ENCODE peak calls at places on chromosomes 4 and X, in ten cellular contexts. S is upper lobe of right lung, J is left ventricle myocardium inferior, B is AG09309, Q is endothelial cell of umbilical vein, C is cardiac fibroblast, Y is A549, N is ovary, R is K562, I is HCT116. D is an unnamed sample.

GRCh38 chrX:4830880-4831557 is 1117.6 kb upstream of the PRKX start:
- DNase-seq in S (no peak), J (no peak), B (no peak), Q (no peak), C (no peak), Y (peak), N (no peak), R (no peak), I (no peak), D (no peak)

GRCh38 chrX:154980330-154981115 is 42.0 kb downstream of the F8 start:
- DNase-seq in S (peak), J (peak), B (peak), Q (peak), C (peak), Y (peak), N (peak), R (peak), I (peak), D (peak)

GRCh38 chr4:25172964-25173917 is 13.0 kb upstream of the SEPSECS start:
- DNase-seq in S (no peak), J (no peak), B (peak), Q (peak), C (peak), Y (peak), N (no peak), R (peak), I (peak), D (peak)

GRCh38 chrX:53544936-53545335 is 110.8 kb upstream of the HSD17B10 start:
- DNase-seq in S (no peak), J (no peak), B (no peak), Q (no peak), C (no peak), Y (no peak), N (no peak), R (no peak), I (no peak), D (no peak)

GRCh38 chr4:108683479-108683878 is 33.1 kb downstream of the OSTC start:
- DNase-seq in S (no peak), J (no peak), B (no peak), Q (peak), C (peak), Y (peak), N (no peak), R (no peak), I (peak), D (no peak)

GRCh38 chr4:2058264-2059033 is 678 bp upstream of the NAT8L start:
- DNase-seq in S (no peak), J (peak), B (no peak), Q (no peak), C (no peak), Y (no peak), N (peak), R (peak), I (no peak), D (no peak)

GRCh38 chr4:141142423-141142822 is 9.2 kb upstream of the RNF150 start:
- DNase-seq in S (no peak), J (no peak), B (no peak), Q (no peak), C (peak), Y (no peak), N (no peak), R (no peak), I (no peak), D (no peak)

GRCh38 chr4:153466637-153467153 is 535 bp downstream of the TMEM131L start:
- DNase-seq in S (peak), J (no peak), B (no peak), Q (no peak), C (no peak), Y (no peak), N (peak), R (no peak), I (no peak), D (no peak)

GRCh38 chr4:15455290-15455689 is 14.4 kb upstream of the CC2D2A start:
- DNase-seq in S (no peak), J (peak), B (peak), Q (no peak), C (peak), Y (no peak), N (no peak), R (no peak), I (no peak), D (peak)

GRCh38 chr4:5815641-5816040 is 77.2 kb downstream of the CRMP1 start:
- DNase-seq in S (peak), J (no peak), B (no peak), Q (no peak), C (no peak), Y (no peak), N (no peak), R (no peak), I (no peak), D (peak)

GRCh38 chrX:32524385-32524784 is 687.0 kb downstream of the DMD start:
- DNase-seq in S (no peak), J (no peak), B (no peak), Q (no peak), C (no peak), Y (no peak), N (no peak), R (no peak), I (no peak), D (no peak)

GRCh38 chr4:60241886-60242285 is 958.2 kb upstream of the ADGRL3 start:
- DNase-seq in S (no peak), J (no peak), B (no peak), Q (no peak), C (no peak), Y (no peak), N (no peak), R (no peak), I (no peak), D (no peak)

GRCh38 chr4:74316397-74316796 is 8.1 kb downstream of the EPGN start:
- DNase-seq in S (no peak), J (no peak), B (no peak), Q (no peak), C (peak), Y (no peak), N (no peak), R (no peak), I (no peak), D (no peak)

GRCh38 chr4:120052840-120053239 is 13.8 kb downstream of the MAD2L1 start:
- DNase-seq in S (no peak), J (no peak), B (peak), Q (peak), C (peak), Y (peak), N (no peak), R (no peak), I (no peak), D (peak)

GRCh38 chr4:43564107-43564506 is 671.6 kb downstream of the GRXCR1 start:
- DNase-seq in S (no peak), J (no peak), B (no peak), Q (no peak), C (no peak), Y (no peak), N (no peak), R (no peak), I (no peak), D (no peak)
- H3K4me3 ChIP-seq in S (no peak), J (no peak), B (no peak), Q (no peak), C (no peak), Y (no peak), N (no peak), R (no peak), I (no peak), D (no peak)

DNA sequence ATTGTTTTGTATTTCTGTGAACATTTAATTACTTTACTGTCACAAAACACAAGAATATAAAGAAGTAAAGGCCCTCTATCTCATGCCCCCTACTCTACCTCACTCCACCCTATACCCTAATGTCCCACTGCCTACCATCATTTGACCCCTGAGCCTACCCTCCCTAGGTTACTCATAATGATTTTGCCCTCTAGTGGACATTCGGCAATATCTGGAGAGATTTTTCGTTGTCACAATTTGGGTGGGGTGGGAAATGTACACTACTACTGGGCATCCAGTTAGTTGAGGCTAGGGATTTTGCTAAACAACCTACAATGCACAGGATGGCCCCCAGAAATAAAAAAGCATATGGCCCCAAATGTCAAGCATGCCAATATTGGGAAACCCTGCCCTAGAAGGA is 10.2 kb downstream of the TEX13A start:
- DNase-seq in S (no peak), J (no peak), B (no peak), Q (no peak), C (no peak), Y (no peak), N (no peak), R (peak), I (no peak), D (no peak)
- TF ChIP-seq CTCF in S (no peak), J (no peak), B (peak), Q (no peak), C (no peak), Y (no peak), N (no peak), R (no peak), I (no peak), D (no peak)

DNA sequence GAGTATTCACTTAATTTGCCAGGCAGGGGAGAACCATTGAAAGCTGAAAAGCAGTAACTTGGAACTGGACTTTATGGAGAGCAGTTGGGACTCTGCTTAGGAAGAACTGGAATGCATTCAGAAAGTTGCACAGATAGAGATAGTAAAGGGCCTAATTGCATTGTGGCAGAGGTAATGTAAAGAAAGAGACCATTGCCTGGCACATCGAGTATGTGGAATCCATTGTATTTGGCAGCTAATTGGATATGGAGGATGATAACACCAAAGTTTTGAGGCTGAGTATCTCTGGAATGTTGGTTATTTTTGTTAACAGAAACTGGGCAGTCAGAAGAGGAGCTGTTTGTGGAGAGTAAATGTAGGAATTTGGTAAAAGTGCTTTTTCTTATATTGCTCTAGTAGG is 169.9 kb downstream of the BMPR1B start:
- DNase-seq in S (no peak), J (no peak), B (no peak), Q (no peak), C (no peak), Y (no peak), N (no peak), R (no peak), I (no peak), D (no peak)
- H3K4me3 ChIP-seq in S (no peak), J (no peak), B (no peak), Q (no peak), C (no peak), Y (no peak), N (no peak), R (no peak), I (no peak), D (no peak)

GRCh38 chr4:7041851-7042696 is 1.1 kb upstream of the TADA2B start:
- DNase-seq in S (peak), J (peak), B (no peak), Q (no peak), C (no peak), Y (no peak), N (no peak), R (peak), I (no peak), D (peak)

GRCh38 chr4:7041246-7041645 is 1.9 kb upstream of the TADA2B start:
- DNase-seq in S (no peak), J (no peak), B (no peak), Q (no peak), C (no peak), Y (no peak), N (no peak), R (no peak), I (no peak), D (no peak)

GRCh38 chr4:7044415-7044930 is 1.3 kb downstream of the TADA2B start:
- DNase-seq in S (no peak), J (no peak), B (no peak), Q (no peak), C (no peak), Y (no peak), N (peak), R (no peak), I (no peak), D (no peak)

GRCh38 chr4:7043521-7044414 is 596 bp downstream of the TADA2B start:
- DNase-seq in S (peak), J (peak), B (no peak), Q (peak), C (peak), Y (peak), N (peak), R (peak), I (no peak), D (no peak)

DNA sequence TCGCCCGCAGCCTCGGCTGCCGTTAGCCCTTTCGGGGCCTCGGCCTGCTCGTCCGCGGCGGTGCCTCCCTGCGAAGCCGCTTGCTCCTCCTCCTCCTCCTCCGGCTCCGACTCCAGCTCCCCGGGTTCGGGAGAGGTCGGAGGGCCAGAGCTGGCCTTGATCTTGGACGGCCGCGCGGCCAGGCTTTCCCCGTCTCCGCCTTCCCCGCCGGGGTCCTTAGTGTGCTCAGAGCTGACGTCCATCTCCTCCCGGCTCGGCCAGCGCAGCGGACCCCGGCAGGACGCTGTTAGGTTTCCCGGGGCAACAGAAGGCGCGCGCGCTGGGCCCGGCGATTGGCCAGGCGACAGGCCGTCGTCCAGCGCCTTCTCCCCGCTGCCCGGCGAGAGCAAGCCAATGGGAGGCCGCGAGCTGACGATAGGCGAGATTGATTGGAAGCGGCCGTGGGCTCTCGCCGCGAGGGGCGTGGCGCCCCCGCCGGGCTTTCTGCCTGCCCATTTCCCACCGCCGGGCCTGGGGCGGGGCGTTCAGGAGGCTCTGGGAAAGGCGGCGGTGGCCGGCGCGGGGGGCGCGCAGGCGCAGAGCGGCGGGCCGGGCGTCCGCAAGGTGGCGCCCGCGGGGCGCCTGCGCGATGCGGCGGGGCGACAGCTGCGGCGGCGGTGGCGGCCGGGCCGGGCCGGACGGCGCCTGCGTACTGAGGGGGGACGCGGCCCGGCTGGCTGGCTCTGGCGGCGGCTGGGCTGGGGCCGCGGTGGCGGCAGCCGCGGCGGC is at the start of gene TADA2B:
- DNase-seq in S (peak), J (peak), B (peak), Q (peak), C (peak), Y (peak), N (peak), R (peak), I (peak), D (peak)
- TF ChIP-seq CTCF in S (no peak), J (peak), B (peak), Q (peak), C (peak), Y (peak), N (no peak), R (peak), I (peak), D (peak)

GRCh38 chr4:150082241-150082640 is 4.0 kb downstream of the DCLK2 start:
- DNase-seq in S (no peak), J (no peak), B (no peak), Q (no peak), C (no peak), Y (no peak), N (no peak), R (no peak), I (no peak), D (no peak)

GRCh38 chr4:150078996-150079581 is 844 bp downstream of the DCLK2 start:
- DNase-seq in S (peak), J (peak), B (no peak), Q (no peak), C (peak), Y (peak), N (peak), R (no peak), I (no peak), D (peak)

GRCh38 chr4:150078041-150078995 is at the start of gene DCLK2:
- DNase-seq in S (peak), J (peak), B (peak), Q (peak), C (peak), Y (peak), N (peak), R (peak), I (peak), D (peak)

GRCh38 chr4:150080875-150081274 is 2.6 kb downstream of the DCLK2 start:
- DNase-seq in S (no peak), J (no peak), B (no peak), Q (no peak), C (no peak), Y (peak), N (no peak), R (no peak), I (no peak), D (no peak)

DNA sequence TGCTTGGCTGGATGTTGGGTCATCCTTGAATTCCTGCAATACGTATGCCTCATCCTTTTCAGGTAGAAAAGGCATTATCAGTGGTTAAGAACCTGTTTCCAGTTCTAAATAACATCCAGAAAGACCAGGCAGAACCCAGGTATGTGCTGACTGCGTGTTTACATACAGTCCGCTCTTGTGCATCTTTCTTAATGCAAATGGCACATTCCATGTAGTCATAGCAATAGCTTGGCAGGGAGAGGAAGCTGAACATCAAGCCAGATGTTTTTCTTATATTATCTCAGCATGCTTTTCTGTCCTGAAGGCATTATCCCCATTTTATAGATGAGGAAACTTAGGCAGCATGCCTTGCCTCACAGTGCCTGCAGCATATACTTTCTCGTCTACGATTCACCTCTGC is 2.1 kb downstream of the DCLK2 start:
- DNase-seq in S (no peak), J (no peak), B (no peak), Q (no peak), C (peak), Y (no peak), N (no peak), R (no peak), I (no peak), D (no peak)
- H3K4me3 ChIP-seq in S (peak), J (peak), B (peak), Q (no peak), C (no peak), Y (peak), N (no peak), R (no peak), I (no peak), D (no peak)

D was measured in tibial artery.